ENCODE peak calls at places on chromosomes 5 and 9, in nine cellular contexts. T, Y, W, P, S, L, N, D and Z are unnamed samples.

GRCh38 chr9:114834386-114834785 is 28.5 kb upstream of the TNFSF15 start:
- DNase-seq in T (no peak), Y (no peak), W (no peak), P (no peak), S (no peak), L (no peak), N (no peak), D (no peak), Z (no peak)

GRCh38 chr9:1100945-1101344 is 50.8 kb downstream of the DMRT2 start:
- DNase-seq in T (no peak), Y (no peak), W (peak; percentile 23), P (no peak), S (no peak), L (peak; percentile 17), N (no peak), D (no peak), Z (no peak)

GRCh38 chr9:94931725-94932124 is 205.2 kb downstream of the AOPEP start:
- DNase-seq in T (no peak), Y (no peak), W (no peak), P (no peak), S (no peak), L (no peak), N (no peak), D (no peak), Z (no peak)

GRCh38 chr5:135993894-135994514 is 34.8 kb upstream of the TGFBI start:
- DNase-seq in T (no peak), Y (no peak), W (peak; percentile 84), P (no peak), S (no peak), L (no peak), N (no peak), D (no peak), Z (no peak)

GRCh38 chr9:127935765-127936221 is 1.9 kb downstream of the DPM2 start:
- DNase-seq in T (no peak), Y (no peak), W (no peak), P (no peak), S (no peak), L (no peak), N (no peak), D (peak; percentile 55), Z (no peak)

GRCh38 chr5:141747152-141747640 is 65.2 kb upstream of the ARAP3 start:
- DNase-seq in T (peak; percentile 69), Y (peak; percentile 91), W (peak; percentile 66), P (no peak), S (no peak), L (peak; percentile 90), N (no peak), D (peak; percentile 22), Z (peak; percentile 59)

GRCh38 chr5:54669285-54669684 is 151.7 kb downstream of the SNX18 start:
- DNase-seq in T (no peak), Y (no peak), W (no peak), P (no peak), S (no peak), L (no peak), N (no peak), D (no peak), Z (no peak)

GRCh38 chr5:68368280-68368679 is 152.7 kb downstream of the PIK3R1 start:
- DNase-seq in T (no peak), Y (no peak), W (no peak), P (no peak), S (no peak), L (no peak), N (no peak), D (no peak), Z (no peak)

GRCh38 chr9:79060726-79061125 is 511.0 kb upstream of the TLE4 start:
- DNase-seq in T (no peak), Y (no peak), W (no peak), P (no peak), S (no peak), L (no peak), N (no peak), D (no peak), Z (no peak)

GRCh38 chr5:146796144-146796543 is 82.4 kb downstream of the PPP2R2B start:
- DNase-seq in T (no peak), Y (no peak), W (no peak), P (no peak), S (no peak), L (no peak), N (no peak), D (no peak), Z (no peak)

GRCh38 chr9:100598641-100599145 is 20.8 kb downstream of the CAVIN4 start:
- DNase-seq in T (peak; percentile 93), Y (peak; percentile 95), W (peak; percentile 87), P (peak; percentile 62), S (peak; percentile 73), L (peak; percentile 75), N (peak; percentile 69), D (peak; percentile 66), Z (peak; percentile 72)

GRCh38 chr5:55096186-55096585 is 6.3 kb upstream of the GZMA start:
- DNase-seq in T (no peak), Y (no peak), W (no peak), P (no peak), S (no peak), L (no peak), N (no peak), D (no peak), Z (no peak)

GRCh38 chr5:73436535-73437125 is 11.9 kb downstream of the FOXD1 start:
- DNase-seq in T (no peak), Y (no peak), W (no peak), P (no peak), S (peak; percentile 56), L (no peak), N (no peak), D (no peak), Z (no peak)

GRCh38 chr5:102760815-102761214 is 5.7 kb downstream of the PAM start:
- DNase-seq in T (no peak), Y (no peak), W (no peak), P (no peak), S (no peak), L (no peak), N (no peak), D (no peak), Z (no peak)

GRCh38 chr5:4124201-4124852 is 528.7 kb downstream of the IRX1 start:
- DNase-seq in T (no peak), Y (no peak), W (no peak), P (no peak), S (no peak), L (no peak), N (no peak), D (no peak), Z (no peak)

GRCh38 chr5:135129307-135129706 is 95.3 kb upstream of the PITX1 start:
- DNase-seq in T (no peak), Y (no peak), W (no peak), P (no peak), S (no peak), L (no peak), N (no peak), D (no peak), Z (no peak)

GRCh38 chr5:165370772-165371171 is 1865.4 kb downstream of the MAT2B start:
- DNase-seq in T (no peak), Y (no peak), W (no peak), P (no peak), S (no peak), L (no peak), N (no peak), D (no peak), Z (no peak)